ENCODE peak calls at places on chromosome 17, in five cellular contexts. W is neuronal stem cell, S is IMR-90, U is mesenchymal stem cell, C is H1. B is an unnamed sample. For H3K27me3, the result is how much of the 10 kb centered on the place peaks cover.

GRCh38 chr17:58007781-58008706 is 998 bp upstream of the SRSF1 start:
- DNase-seq in U (no peak), C (no peak), S (no peak), W (no peak), B (no peak)

GRCh38 chr17:81832608-81833159 is 407 bp downstream of the MCRIP1 start:
- DNase-seq in S (no peak), U (peak), W (no peak), C (peak), B (no peak)

GRCh38 chr17:27239046-27239445 is 54.9 kb upstream of the WSB1 start:
- DNase-seq in W (no peak), C (no peak), U (no peak), S (no peak), B (no peak)

GRCh38 chr17:74213897-74214386 is 571 bp downstream of the TTYH2 start:
- DNase-seq in U (no peak), S (no peak), C (peak), W (no peak), B (no peak)

GRCh38 chr17:48125829-48126612 is 18.5 kb downstream of the SNX11 start:
- DNase-seq in S (no peak), U (no peak), W (no peak), C (no peak), B (no peak)

GRCh38 chr17:4160294-4160859 is 17.4 kb downstream of the CYB5D2 start:
- DNase-seq in S (no peak), C (no peak), U (no peak), W (no peak), B (no peak)

GRCh38 chr17:66228887-66229782 is at the start of gene APOH:
- DNase-seq in S (no peak), C (no peak), W (no peak), U (no peak), B (no peak)

GRCh38 chr17:81867952-81868673 is 3.0 kb downstream of the ARHGDIA start:
- DNase-seq in C (no peak), W (no peak), S (no peak), U (no peak), B (no peak)

GRCh38 chr17:27553019-27553511 is 77.9 kb upstream of the LGALS9 start:
- DNase-seq in C (no peak), S (no peak), W (no peak), U (no peak), B (peak)

GRCh38 chr17:1720856-1721386 is 3.6 kb upstream of the WDR81 start:
- DNase-seq in W (no peak), S (peak), C (peak), U (peak), B (peak)

GRCh38 chr17:7887482-7888183 is 956 bp upstream of the CHD3 start:
- DNase-seq in C (peak), U (peak), S (peak), W (peak), B (peak)

GRCh38 chr17:82793974-82794620 is 42.2 kb downstream of the TBCD start:
- DNase-seq in U (no peak), C (no peak), S (no peak), W (no peak), B (no peak)

GRCh38 chr17:2955931-2956582 is 107.3 kb downstream of the OR1D5 start:
- DNase-seq in C (no peak), W (no peak), S (no peak), U (no peak), B (no peak)

GRCh38 chr17:14739656-14740431 is 439.0 kb downstream of the HS3ST3B1 start:
- DNase-seq in W (no peak), U (no peak), C (no peak), S (no peak), B (no peak)

GRCh38 chr17:37212184-37212583 is 163.6 kb upstream of the C17orf78 start:
- DNase-seq in U (peak), C (no peak), W (no peak), S (no peak), B (no peak)

GRCh38 chr17:77889866-77890760 is 68.4 kb upstream of the TNRC6C start:
- DNase-seq in S (no peak), U (no peak), C (no peak), W (no peak), B (no peak)

GRCh38 chr17:36674278-36674650 is 72.9 kb downstream of the MRM1 start:
- DNase-seq in W (no peak), C (no peak), S (no peak), U (no peak), B (no peak)

GRCh38 chr17:21756856-21757619 is 64.7 kb downstream of the KCNJ18 start:
- DNase-seq in S (no peak), W (no peak), U (no peak), C (no peak), B (no peak)

GRCh38 chr17:60155427-60155814 is 5.6 kb downstream of the CA4 start:
- DNase-seq in U (no peak), S (no peak), C (no peak), W (no peak), B (no peak)

GRCh38 chr17:59512844-59513383 is 52.5 kb upstream of the DHX40 start:
- DNase-seq in W (no peak), S (no peak), U (no peak), C (no peak), B (no peak)

GRCh38 chr17:8459109-8459508 is 23.4 kb downstream of the NDEL1 start:
- DNase-seq in S (no peak), W (no peak), C (no peak), U (no peak), B (no peak)

GRCh38 chr17:21452377-21453143 is 76.4 kb downstream of the KCNJ12 start:
- DNase-seq in C (peak), U (peak), S (peak), W (peak), B (peak)

GRCh38 chr17:37699285-37699973 is 45.4 kb downstream of the HNF1B start:
- DNase-seq in U (no peak), C (no peak), W (no peak), S (no peak), B (no peak)

GRCh38 chr17:37413875-37414519 is 7.3 kb downstream of the TADA2A start:
- DNase-seq in W (no peak), S (peak), U (no peak), C (no peak), B (no peak)

GRCh38 chr17:18181358-18181757 is 2.3 kb upstream of the ALKBH5 start:
- DNase-seq in C (no peak), U (no peak), W (no peak), S (peak), B (no peak)

GRCh38 chr17:43393944-43394482 is 4.8 kb upstream of the ARL4D start:
- DNase-seq in W (peak), S (peak), C (peak), U (peak), B (peak)
- H2BK15ac ChIP-seq in W (no peak), S (peak), C (peak), U (peak), B (peak)

GRCh38 chr17:31427684-31428083 is 36.2 kb downstream of the RAB11FIP4 start:
- DNase-seq in W (no peak), C (no peak), U (no peak), S (no peak), B (no peak)
- H3K4me3 ChIP-seq in W (no peak), C (no peak), U (no peak), S (no peak), B (no peak)

GRCh38 chr17:71171270-71171669 is 949.5 kb upstream of the SOX9 start:
- DNase-seq in C (no peak), W (no peak), S (no peak), U (no peak), B (no peak)

GRCh38 chr17:71176315-71176714 is 944.5 kb upstream of the SOX9 start:
- DNase-seq in S (no peak), U (no peak), W (no peak), C (no peak), B (peak)

GRCh38 chr17:71170070-71170469 is 950.8 kb upstream of the SOX9 start:
- DNase-seq in W (no peak), C (no peak), U (no peak), S (no peak), B (no peak)

GRCh38 chr17:71176928-71177443 is 943.8 kb upstream of the SOX9 start:
- DNase-seq in U (no peak), C (no peak), S (no peak), W (no peak), B (no peak)

GRCh38 chr17:71173963-71174362 is 946.9 kb upstream of the SOX9 start:
- DNase-seq in S (no peak), W (no peak), U (no peak), C (no peak), B (no peak)
- H3K27me3 ChIP-seq in S (under half), W (under half), U (under half), C (under half), B (under half)

GRCh38 chr17:73005360-73005759 is 87.1 kb downstream of the SLC39A11 start:
- DNase-seq in W (no peak), S (no peak), U (no peak), C (no peak), B (no peak)
- H2BK15ac ChIP-seq in W (no peak), S (no peak), U (no peak), C (no peak), B (no peak)

DNA sequence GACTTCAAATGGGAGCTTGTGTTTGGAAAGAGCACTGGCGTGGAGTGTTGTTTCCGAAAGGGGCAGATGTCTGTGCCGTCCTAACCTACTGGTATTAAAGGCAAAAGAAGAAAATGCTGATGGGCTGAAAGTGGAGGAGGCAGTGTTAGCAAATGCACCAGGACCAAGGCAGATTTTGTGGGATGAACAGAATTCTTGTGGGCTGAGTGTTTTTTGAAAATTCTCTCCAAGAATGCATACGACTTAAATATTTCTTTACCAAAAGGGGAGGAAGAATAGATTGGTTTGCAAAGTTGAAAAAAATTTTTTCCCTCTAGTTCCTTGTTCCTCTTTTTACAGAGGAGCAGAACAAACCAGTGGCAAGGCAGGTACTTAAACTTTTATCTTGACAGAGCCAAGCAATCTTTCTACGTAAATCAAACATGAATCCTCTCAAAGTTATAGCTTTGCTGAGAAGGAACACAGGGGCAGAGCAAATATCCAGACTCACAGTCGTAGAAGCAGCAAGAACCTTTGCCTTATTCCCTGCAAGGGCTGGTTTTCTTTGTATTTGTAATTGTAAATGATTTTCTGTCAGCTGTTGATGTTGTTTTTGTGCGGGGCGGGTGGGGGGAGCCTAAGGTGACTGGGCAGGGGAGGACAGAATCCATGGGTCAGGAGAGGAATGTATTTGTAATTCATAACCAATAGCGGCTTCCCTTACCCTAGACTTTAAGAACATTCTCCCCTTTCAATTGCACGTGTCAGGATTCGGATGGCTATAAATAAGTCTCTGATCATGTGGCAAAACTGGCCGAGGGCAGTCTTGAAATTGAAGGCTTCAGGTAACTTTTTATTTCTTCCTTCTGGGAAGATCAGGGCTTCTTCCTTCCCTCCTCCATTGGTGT is 16.6 kb downstream of the MARCHF10 start:
- DNase-seq in S (peak), U (peak), C (no peak), W (no peak), B (no peak)
- H3K4me3 ChIP-seq in S (peak), U (no peak), C (no peak), W (no peak), B (no peak)

GRCh38 chr17:9843152-9844010 is 17.7 kb downstream of the GLP2R start:
- DNase-seq in C (no peak), S (peak), U (peak), W (no peak), B (no peak)
- H3K27me3 ChIP-seq in C (under half), S (under half), U (under half), W (under half), B (under half)

DNA sequence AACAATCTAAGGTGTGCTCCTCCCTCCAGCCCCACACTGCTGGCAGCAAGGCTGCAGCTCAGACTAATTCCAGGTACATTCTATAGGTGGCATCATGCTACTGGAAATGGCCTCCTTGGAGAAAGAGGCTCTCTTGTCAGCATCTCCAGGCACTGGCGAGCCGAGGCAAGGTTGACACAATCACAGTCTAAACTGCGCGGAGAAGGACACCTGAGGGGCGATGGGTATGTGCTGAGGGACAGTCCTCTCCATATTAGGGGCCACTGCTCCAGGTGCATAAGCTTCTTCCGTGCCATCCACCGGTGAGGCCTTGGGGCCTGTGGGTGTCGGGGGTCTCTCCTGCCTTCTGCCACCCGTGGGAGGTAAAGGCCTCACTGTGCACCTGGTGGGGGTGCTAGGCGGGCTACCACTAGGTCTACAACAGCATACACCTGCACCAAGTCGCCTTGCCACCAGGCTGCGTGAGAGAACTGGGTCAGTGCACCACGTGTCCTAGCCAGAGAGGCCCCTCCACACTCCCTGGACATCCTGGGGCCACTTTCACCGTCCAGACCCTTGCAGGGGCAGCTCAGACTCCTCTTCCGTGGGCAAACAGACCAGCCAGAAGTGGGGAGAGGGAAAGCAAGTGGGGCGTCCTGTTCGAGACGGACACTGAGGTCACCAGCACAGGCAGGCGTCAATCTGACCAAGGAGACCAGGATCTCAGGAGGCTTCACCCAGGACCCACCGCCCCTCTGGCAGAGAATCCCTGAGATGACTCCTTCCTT is 12.1 kb upstream of the CBX8 start:
- DNase-seq in C (peak), W (no peak), U (no peak), S (no peak), B (peak)
- H2BK15ac ChIP-seq in C (peak), W (peak), U (peak), S (no peak), B (no peak)

GRCh38 chr17:19440421-19440820 is 29.4 kb downstream of the RNF112 start:
- DNase-seq in S (no peak), W (no peak), C (no peak), U (no peak), B (no peak)

GRCh38 chr17:19447085-19447583 is 36.1 kb downstream of the RNF112 start:
- DNase-seq in C (peak), S (peak), W (peak), U (peak), B (peak)

GRCh38 chr17:19443148-19443547 is 32.1 kb downstream of the RNF112 start:
- DNase-seq in S (no peak), W (no peak), C (no peak), U (no peak), B (no peak)

GRCh38 chr17:19448341-19449268 is 37.6 kb downstream of the RNF112 start:
- DNase-seq in W (no peak), C (no peak), S (peak), U (peak), B (no peak)

GRCh38 chr17:19445105-19445504 is 34.1 kb downstream of the RNF112 start:
- DNase-seq in W (no peak), S (no peak), U (no peak), C (no peak), B (no peak)
- H3K4me3 ChIP-seq in W (no peak), S (no peak), U (peak), C (no peak), B (no peak)

GRCh38 chr17:49496866-49497146 is 1.7 kb downstream of the NGFR start:
- DNase-seq in S (no peak), U (no peak), W (no peak), C (no peak), B (no peak)

GRCh38 chr17:49496183-49496865 is 1.2 kb downstream of the NGFR start:
- DNase-seq in U (peak), S (peak), W (peak), C (peak), B (peak)

GRCh38 chr17:49495842-49496182 is 719 bp downstream of the NGFR start:
- DNase-seq in W (peak), S (no peak), C (no peak), U (no peak), B (no peak)

GRCh38 chr17:49494937-49495841 is at the start of gene NGFR:
- DNase-seq in W (peak), U (peak), C (peak), S (peak), B (peak)

GRCh38 chr17:49494399-49494798 is 694 bp upstream of the NGFR start:
- DNase-seq in C (no peak), S (no peak), U (no peak), W (no peak), B (no peak)
- H3K27me3 ChIP-seq in C (under half), S (half or more), U (half or more), W (under half), B (under half)

GRCh38 chr17:28745777-28746473 is 2.1 kb downstream of the TRAF4 start:
- DNase-seq in C (peak), U (no peak), W (no peak), S (no peak), B (peak)

GRCh38 chr17:28745052-28745776 is 1.4 kb downstream of the TRAF4 start:
- DNase-seq in S (peak), U (peak), C (peak), W (peak), B (peak)

GRCh38 chr17:28743243-28744103 is at the start of gene TRAF4:
- DNase-seq in W (peak), C (peak), U (peak), S (peak), B (peak)

GRCh38 chr17:28744802-28745051 is 916 bp downstream of the TRAF4 start:
- DNase-seq in W (no peak), C (no peak), S (no peak), U (no peak), B (no peak)

GRCh38 chr17:28744104-28744801 is 442 bp downstream of the TRAF4 start:
- DNase-seq in S (peak), C (peak), W (peak), U (peak), B (peak)
- H2BK15ac ChIP-seq in S (peak), C (no peak), W (peak), U (peak), B (no peak)

B was measured in mesendoderm.